ENCODE peak calls at places on chromosomes 12 and 14, in five cellular contexts. F is spleen; Q is CD4-positive, alpha-beta memory T cell; Z is gastrocnemius medialis; G is CD8-positive, alpha-beta memory T cell. C is an unnamed sample. For H3K4me1, the result is how much of the 10 kb centered on the place peaks cover.

GRCh38 chr12:104315326-104316224 is 12.0 kb downstream of the EID3 start:
- DNase-seq in F (no peak), Q (no peak), Z (no peak), G (no peak), C (no peak)

GRCh38 chr12:38282886-38283285 is 33.7 kb upstream of the ALG10B start:
- DNase-seq in F (no peak), Q (no peak), Z (no peak), G (no peak), C (no peak)

GRCh38 chr12:103908246-103908541 is 22.0 kb upstream of the HSP90B1 start:
- DNase-seq in F (no peak), Q (no peak), Z (no peak), G (no peak), C (no peak)

GRCh38 chr14:51783765-51784164 is 76.6 kb upstream of the GNG2 start:
- DNase-seq in F (no peak), Q (no peak), Z (no peak), G (no peak), C (no peak)

GRCh38 chr14:69631509-69631908 is 20.1 kb downstream of the SUSD6 start:
- DNase-seq in F (no peak), Q (no peak), Z (no peak), G (no peak), C (no peak)

GRCh38 chr12:131434208-131435125 is 276.4 kb upstream of the SFSWAP start:
- DNase-seq in F (peak), Q (no peak), Z (no peak), G (no peak), C (no peak)

GRCh38 chr12:38892090-38892786 is 13.2 kb downstream of the CPNE8 start:
- DNase-seq in F (no peak), Q (no peak), Z (no peak), G (no peak), C (no peak)

GRCh38 chr14:57362356-57362755 is 28.0 kb upstream of the NAA30 start:
- DNase-seq in F (no peak), Q (no peak), Z (no peak), G (no peak), C (no peak)

GRCh38 chr12:46373303-46374182 is 970 bp upstream of the SLC38A2 start:
- DNase-seq in F (peak), Q (peak), Z (peak), G (peak), C (no peak)

GRCh38 chr14:34324363-34324795 is 137.7 kb downstream of the SPTSSA start:
- DNase-seq in F (no peak), Q (peak), Z (no peak), G (no peak), C (no peak)

GRCh38 chr12:76274699-76275098 is 73.5 kb downstream of the BBS10 start:
- DNase-seq in F (no peak), Q (no peak), Z (no peak), G (no peak), C (no peak)

GRCh38 chr12:9134981-9135628 is 19.4 kb upstream of the A2M start:
- DNase-seq in F (no peak), Q (no peak), Z (no peak), G (no peak), C (no peak)

GRCh38 chr12:72236071-72236705 is 36.0 kb upstream of the TRHDE start:
- DNase-seq in F (no peak), Q (no peak), Z (no peak), G (no peak), C (no peak)

GRCh38 chr12:57614178-57614947 is 3.1 kb downstream of the ARHGEF25 start:
- DNase-seq in F (no peak), Q (no peak), Z (no peak), G (no peak), C (no peak)

GRCh38 chr12:131102991-131103609 is 149.4 kb downstream of the ADGRD1 start:
- DNase-seq in F (peak), Q (no peak), Z (peak), G (no peak), C (no peak)

GRCh38 chr12:129196927-129197326 is 343.6 kb downstream of the GLT1D1 start:
- DNase-seq in F (no peak), Q (no peak), Z (no peak), G (no peak), C (no peak)

GRCh38 chr12:107318554-107318803 is 225.1 kb upstream of the CRY1 start:
- DNase-seq in F (no peak), Q (no peak), Z (no peak), G (no peak), C (no peak)

GRCh38 chr12:116609715-116610114 is 50.5 kb downstream of the MAP1LC3B2 start:
- DNase-seq in F (no peak), Q (peak), Z (no peak), G (no peak), C (no peak)

GRCh38 chr12:42977451-42978230 is 388.1 kb upstream of the PRICKLE1 start:
- DNase-seq in F (no peak), Q (no peak), Z (no peak), G (no peak), C (no peak)

DNA sequence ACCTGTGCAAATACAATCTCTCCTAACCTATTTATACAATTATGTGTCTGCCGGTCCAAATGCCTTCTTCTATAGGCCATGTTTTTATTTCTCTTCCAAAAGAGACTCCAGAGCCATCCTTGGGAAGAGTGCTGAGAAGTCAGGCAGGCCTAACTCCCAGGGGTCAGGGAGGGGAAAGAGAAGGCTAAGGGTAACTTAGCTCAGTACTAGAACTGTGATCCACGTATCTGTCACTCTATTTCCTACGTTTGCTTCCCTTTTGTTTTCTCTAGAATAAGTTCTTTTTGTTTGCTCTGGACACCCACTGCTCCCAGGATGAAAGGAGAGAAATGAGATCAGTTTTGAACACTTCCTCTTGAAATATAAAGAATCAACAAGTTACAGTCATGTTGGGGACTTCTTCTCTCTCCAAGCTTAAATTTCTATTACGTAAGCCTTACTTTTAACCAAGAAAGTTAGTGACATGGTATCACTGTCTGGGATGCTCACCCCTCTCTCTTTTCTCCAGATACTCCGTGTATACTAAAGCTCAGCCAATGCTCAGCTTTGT is 79.2 kb downstream of the DAD1 start:
- DNase-seq in F (no peak), Q (no peak), Z (no peak), G (no peak), C (no peak)
- H3K4me1 ChIP-seq in F (half or more), Q (half or more), Z (under half), G (half or more), C (under half)

DNA sequence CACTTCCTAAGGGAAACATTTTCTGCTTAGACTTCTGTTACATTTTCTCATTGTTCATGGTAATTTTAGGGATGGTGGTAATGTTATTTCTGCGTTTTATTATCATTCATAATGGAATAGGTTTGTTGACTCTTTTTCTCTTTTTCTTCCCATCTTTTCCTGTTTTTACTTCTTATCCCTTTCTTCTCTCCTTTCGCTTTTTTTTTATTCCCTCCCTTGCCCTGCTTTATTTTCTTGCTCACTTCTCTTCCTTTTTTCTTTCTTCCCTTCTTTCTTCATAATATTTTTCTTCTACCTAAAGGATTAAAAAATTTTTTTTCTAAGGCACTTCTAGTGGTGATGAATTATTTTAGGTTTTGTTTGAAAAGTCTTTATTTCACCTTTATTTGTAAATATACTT is 45.6 kb downstream of the CNOT2 start:
- DNase-seq in F (no peak), Q (no peak), Z (no peak), G (no peak), C (no peak)
- H3K4me3 ChIP-seq in F (no peak), Q (no peak), Z (no peak), G (no peak), C (no peak)

GRCh38 chr14:75562048-75562447 is 16.4 kb upstream of the FLVCR2 start:
- DNase-seq in F (no peak), Q (no peak), Z (no peak), G (no peak), C (no peak)

GRCh38 chr14:75563931-75564330 is 14.5 kb upstream of the FLVCR2 start:
- DNase-seq in F (no peak), Q (no peak), Z (peak), G (no peak), C (no peak)

GRCh38 chr14:75561013-75561432 is 17.4 kb upstream of the FLVCR2 start:
- DNase-seq in F (peak), Q (peak), Z (peak), G (peak), C (no peak)

GRCh38 chr14:75559451-75560187 is 18.8 kb upstream of the FLVCR2 start:
- DNase-seq in F (no peak), Q (no peak), Z (no peak), G (no peak), C (no peak)

GRCh38 chr14:75562494-75562893 is 15.9 kb upstream of the FLVCR2 start:
- DNase-seq in F (no peak), Q (no peak), Z (no peak), G (no peak), C (no peak)
- H3K27ac ChIP-seq in F (no peak), Q (no peak), Z (peak), G (no peak), C (no peak)

GRCh38 chr12:6965026-6965661 is 5.3 kb downstream of the PHB2 start:
- DNase-seq in F (peak), Q (peak), Z (peak), G (peak), C (no peak)
- H3K4me1 ChIP-seq in F (half or more), Q (half or more), Z (under half), G (half or more), C (under half)

DNA sequence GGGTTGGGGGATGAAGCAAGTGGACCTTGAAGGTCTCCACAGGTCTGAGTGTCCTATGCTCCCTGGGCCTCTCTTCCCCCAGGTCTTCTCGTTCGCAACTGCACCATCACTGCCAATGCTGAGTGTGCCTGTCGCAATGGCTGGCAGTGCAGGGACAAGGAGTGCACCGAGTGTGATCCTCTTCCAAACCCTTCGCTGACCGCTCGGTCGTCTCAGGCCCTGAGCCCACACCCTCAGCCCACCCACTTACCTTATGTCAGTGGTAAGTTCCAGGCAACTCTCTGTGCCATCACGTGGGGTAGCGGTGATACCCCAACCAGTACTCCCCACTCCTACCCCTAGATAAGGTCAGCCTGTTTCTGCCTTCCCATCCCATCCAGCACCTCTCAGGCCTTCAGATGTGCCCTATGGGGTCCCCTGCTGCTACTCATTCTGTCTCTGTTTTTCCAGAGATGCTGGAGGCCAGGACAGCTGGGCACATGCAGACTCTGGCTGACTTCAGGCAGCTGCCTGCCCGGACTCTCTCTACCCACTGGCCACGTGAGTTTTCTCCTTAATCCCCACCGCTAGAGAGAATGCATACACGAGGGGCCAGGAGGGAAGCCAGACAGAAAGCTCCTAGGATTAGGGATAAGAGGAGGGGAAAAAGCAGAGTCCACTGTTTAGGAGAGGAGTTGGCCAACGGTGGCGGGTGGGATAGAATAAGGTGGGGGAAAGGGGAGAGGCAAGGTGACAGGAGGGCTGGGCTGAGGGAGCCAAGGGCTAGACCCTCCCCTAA is 1.6 kb upstream of the TAPBPL start:
- DNase-seq in F (no peak), Q (no peak), Z (no peak), G (no peak), C (no peak)
- H3K4me3 ChIP-seq in F (peak), Q (no peak), Z (no peak), G (peak), C (peak)

DNA sequence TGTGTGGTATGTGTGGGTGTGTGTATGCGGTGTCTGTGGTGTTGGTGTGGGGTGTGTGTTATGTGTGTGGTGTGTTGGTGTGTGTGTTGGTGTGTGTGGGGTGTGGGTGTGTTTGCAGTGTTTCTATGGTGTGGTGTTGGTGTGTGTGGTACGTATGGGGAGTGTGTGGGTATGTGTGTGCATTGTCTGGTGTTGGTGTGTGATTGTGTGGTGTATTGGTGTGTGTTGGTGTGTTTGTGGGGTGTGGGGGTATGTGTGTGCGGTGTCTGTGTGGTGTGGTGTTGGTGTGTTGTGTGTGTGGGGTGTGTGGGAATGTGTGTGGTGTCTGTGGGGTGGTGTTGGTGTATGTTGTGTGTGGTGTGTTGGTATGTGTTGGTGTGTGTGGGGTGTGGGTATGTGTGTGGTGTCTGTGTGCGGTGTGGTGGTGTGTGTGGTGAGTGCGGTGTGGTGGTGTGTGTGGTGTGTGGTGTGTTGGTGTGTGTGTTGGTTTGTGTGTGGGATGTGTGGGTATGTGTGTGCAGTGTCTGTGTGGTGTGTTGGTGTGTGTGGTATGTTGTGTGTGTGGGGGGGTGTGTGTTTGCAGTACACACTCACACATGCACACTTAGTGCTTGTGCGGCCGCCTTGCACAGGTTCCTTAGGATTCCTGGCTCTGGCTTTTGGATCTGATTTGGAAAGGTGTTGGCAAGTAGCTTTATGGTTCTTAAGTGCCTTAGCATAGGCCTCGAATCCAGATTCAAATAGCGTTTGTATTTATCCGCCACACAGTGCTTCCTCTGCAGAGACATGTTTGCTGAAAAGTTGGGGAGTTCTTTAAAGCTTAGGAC is 16.4 kb downstream of the MLXIP start:
- DNase-seq in F (no peak), Q (no peak), Z (no peak), G (no peak), C (no peak)
- H3K27ac ChIP-seq in F (no peak), Q (no peak), Z (peak), G (no peak), C (no peak)

C was measured in thoracic aorta.